ENCODE peak calls at places on chromosomes 12 and 14, in five cellular contexts. B, X, R, Y and V are unnamed samples. For H3K4me1, the result is how much of the 10 kb centered on the place peaks cover.

GRCh38 chr12:79689041-79689476 is 1.7 kb downstream of the PAWR start:
- DNase-seq in B (no peak), X (no peak), R (peak), Y (no peak), V (no peak)

GRCh38 chr12:60101715-60102114 is 505.9 kb downstream of the SLC16A7 start:
- DNase-seq in B (no peak), X (no peak), R (no peak), Y (no peak), V (no peak)

GRCh38 chr14:104710071-104710735 is 13.8 kb upstream of the ADSS1 start:
- DNase-seq in B (no peak), X (no peak), R (no peak), Y (no peak), V (no peak)

GRCh38 chr12:66217342-66217929 is 28.4 kb downstream of the IRAK3 start:
- DNase-seq in B (no peak), X (no peak), R (no peak), Y (no peak), V (no peak)

GRCh38 chr12:124569375-124570148 is 2.1 kb upstream of the NCOR2 start:
- DNase-seq in B (no peak), X (no peak), R (no peak), Y (no peak), V (no peak)

GRCh38 chr12:12577786-12578185 is 15.1 kb upstream of the DUSP16 start:
- DNase-seq in B (no peak), X (no peak), R (no peak), Y (no peak), V (no peak)

GRCh38 chr14:34699873-34700621 is 14.3 kb downstream of the CFL2 start:
- DNase-seq in B (no peak), X (no peak), R (no peak), Y (no peak), V (no peak)

GRCh38 chr14:67396381-67396965 is 15.5 kb downstream of the PLEK2 start:
- DNase-seq in B (no peak), X (no peak), R (no peak), Y (no peak), V (no peak)

GRCh38 chr14:90624228-90624627 is 192.0 kb downstream of the TTC7B start:
- DNase-seq in B (peak), X (peak), R (no peak), Y (no peak), V (no peak)

GRCh38 chr14:35402323-35403084 is 2.0 kb downstream of the NFKBIA start:
- DNase-seq in B (no peak), X (no peak), R (peak), Y (peak), V (no peak)

GRCh38 chr14:61381589-61381988 is 60.2 kb downstream of the PRKCH start:
- DNase-seq in B (peak), X (no peak), R (no peak), Y (no peak), V (no peak)

GRCh38 chr12:40010899-40011774 is 94.7 kb downstream of the SLC2A13 start:
- DNase-seq in B (no peak), X (peak), R (peak), Y (peak), V (peak)

GRCh38 chr12:122116707-122117535 is 38.4 kb downstream of the MLXIP start:
- DNase-seq in B (no peak), X (peak), R (no peak), Y (peak), V (no peak)

GRCh38 chr14:24690492-24690891 is 56.5 kb upstream of the GZMB start:
- DNase-seq in B (no peak), X (no peak), R (no peak), Y (no peak), V (no peak)

GRCh38 chr14:99441157-99441870 is 39.3 kb downstream of the SETD3 start:
- DNase-seq in B (no peak), X (no peak), R (no peak), Y (no peak), V (no peak)

GRCh38 chr14:63547798-63548335 is 4.7 kb upstream of the PPP2R5E start:
- DNase-seq in B (no peak), X (no peak), R (no peak), Y (no peak), V (no peak)

GRCh38 chr12:20946732-20947131 is 136.2 kb downstream of the SLCO1B3 start:
- DNase-seq in B (no peak), X (no peak), R (no peak), Y (no peak), V (no peak)

GRCh38 chr12:121456551-121456950 is 56.6 kb downstream of the RNF34 start:
- DNase-seq in B (no peak), X (no peak), R (no peak), Y (no peak), V (no peak)

GRCh38 chr14:22565391-22565945 is 23.6 kb downstream of the DAD1 start:
- DNase-seq in B (no peak), X (no peak), R (no peak), Y (no peak), V (no peak)

GRCh38 chr12:18382486-18382885 is 121.2 kb downstream of the PIK3C2G start:
- DNase-seq in B (no peak), X (no peak), R (no peak), Y (no peak), V (no peak)

GRCh38 chr12:5123921-5124320 is 80.2 kb downstream of the KCNA5 start:
- DNase-seq in B (no peak), X (no peak), R (no peak), Y (no peak), V (no peak)

GRCh38 chr12:114681149-114681849 is 2.7 kb downstream of the TBX3 start:
- DNase-seq in B (no peak), X (no peak), R (no peak), Y (peak), V (no peak)

GRCh38 chr12:49483621-49484020 is 55.2 kb upstream of the KCNH3 start:
- DNase-seq in B (no peak), X (no peak), R (no peak), Y (no peak), V (no peak)

GRCh38 chr14:54792288-54792687 is 110.3 kb downstream of the GCH1 start:
- DNase-seq in B (no peak), X (no peak), R (no peak), Y (no peak), V (no peak)

GRCh38 chr14:32756775-32757174 is 181.9 kb upstream of the NPAS3 start:
- DNase-seq in B (no peak), X (no peak), R (no peak), Y (no peak), V (no peak)

GRCh38 chr12:6363010-6363329 is 12.4 kb downstream of the SCNN1A start:
- DNase-seq in B (no peak), X (no peak), R (no peak), Y (no peak), V (no peak)
- H3K4me3 ChIP-seq in B (peak), X (peak), R (no peak), Y (peak), V (no peak)

GRCh38 chr12:55707841-55708694 is at the start of gene ITGA7:
- DNase-seq in B (peak), X (peak), R (peak), Y (peak), V (peak)
- H3K4me1 ChIP-seq in B (under half), X (under half), R (under half), Y (under half), V (under half)

DNA sequence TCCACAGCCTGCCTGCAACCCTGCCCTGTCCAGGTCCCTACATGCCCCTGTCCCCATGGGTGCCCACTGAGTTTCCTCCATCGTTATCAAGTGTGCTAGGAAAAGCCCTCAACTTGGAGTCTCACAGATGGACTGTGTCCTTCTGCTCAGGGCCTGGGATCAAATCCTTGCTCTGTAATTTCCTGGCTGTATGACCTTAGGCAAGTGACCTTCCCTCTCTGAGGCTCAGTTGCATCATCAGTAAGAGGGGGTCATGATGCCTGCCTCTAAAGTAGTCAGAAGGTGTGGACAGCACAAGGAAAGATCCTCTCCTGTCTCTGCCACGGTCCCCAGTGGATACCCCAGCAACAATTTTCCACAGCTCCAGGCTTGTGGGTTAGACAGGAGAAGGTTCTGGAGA is 22.2 kb downstream of the RASAL1 start:
- DNase-seq in B (no peak), X (no peak), R (no peak), Y (no peak), V (no peak)
- H3K27ac ChIP-seq in B (no peak), X (no peak), R (no peak), Y (no peak), V (no peak)

GRCh38 chr12:92927436-92928116 is 1.5 kb downstream of the EEA1 start:
- DNase-seq in B (no peak), X (no peak), R (peak), Y (no peak), V (peak)

GRCh38 chr12:92927055-92927435 is 2.0 kb downstream of the EEA1 start:
- DNase-seq in B (no peak), X (peak), R (no peak), Y (no peak), V (peak)

GRCh38 chr12:92926549-92926948 is 2.5 kb downstream of the EEA1 start:
- DNase-seq in B (no peak), X (no peak), R (no peak), Y (no peak), V (no peak)

DNA sequence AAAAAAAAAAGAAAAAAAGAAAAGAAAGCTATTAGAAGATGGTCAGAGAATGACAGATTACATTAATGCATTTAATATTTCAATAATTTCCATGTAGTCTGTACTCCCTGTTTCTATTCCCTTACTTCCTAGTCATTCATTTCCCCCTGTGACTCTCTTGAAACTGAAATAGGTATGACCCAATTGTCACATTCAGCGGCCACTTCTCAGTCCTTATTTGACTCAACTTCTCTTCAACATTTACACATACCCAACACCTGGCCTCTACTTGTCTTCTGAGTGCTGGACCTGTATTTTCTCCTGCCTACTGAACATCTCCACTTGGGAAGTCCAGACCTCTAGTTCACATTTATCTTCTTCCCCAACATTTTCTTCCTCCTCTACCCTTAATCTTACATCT is 7.2 kb downstream of the EEA1 start:
- DNase-seq in B (no peak), X (no peak), R (no peak), Y (no peak), V (no peak)
- H3K4me3 ChIP-seq in B (no peak), X (no peak), R (no peak), Y (no peak), V (no peak)

GRCh38 chr12:128819293-128820144 is 4.2 kb downstream of the SLC15A4 start:
- DNase-seq in B (no peak), X (no peak), R (no peak), Y (no peak), V (no peak)
- H3K4me1 ChIP-seq in B (half or more), X (under half), R (under half), Y (under half), V (under half)

DNA sequence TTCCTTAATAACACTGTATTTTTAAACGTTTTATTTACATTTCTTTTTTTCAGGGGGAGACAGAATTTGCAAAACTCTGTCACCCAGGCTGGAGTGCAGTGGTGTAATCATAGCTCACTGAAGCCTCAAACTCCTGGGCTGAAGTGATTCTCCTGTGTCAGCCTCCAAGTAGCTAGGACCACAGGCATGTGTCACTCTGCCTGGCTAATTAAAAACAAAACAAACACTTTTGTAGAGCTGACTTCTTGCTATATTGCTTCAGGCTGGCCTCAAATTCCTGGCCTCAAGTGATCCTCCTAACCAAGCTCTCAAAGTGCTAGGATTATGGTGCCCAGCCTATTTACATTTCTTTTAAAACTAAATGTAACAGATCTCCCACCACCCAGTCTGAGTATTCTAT is 12.7 kb downstream of the CPSF6 start:
- DNase-seq in B (no peak), X (no peak), R (no peak), Y (no peak), V (no peak)
- H3K27ac ChIP-seq in B (no peak), X (no peak), R (no peak), Y (no peak), V (peak)

GRCh38 chr14:101783260-101784016 is 21.9 kb downstream of the PPP2R5C start:
- DNase-seq in B (no peak), X (no peak), R (no peak), Y (no peak), V (no peak)

GRCh38 chr14:101780887-101781239 is 19.4 kb downstream of the PPP2R5C start:
- DNase-seq in B (peak), X (no peak), R (no peak), Y (peak), V (no peak)

GRCh38 chr14:101776315-101776714 is 14.8 kb downstream of the PPP2R5C start:
- DNase-seq in B (no peak), X (no peak), R (no peak), Y (no peak), V (no peak)

GRCh38 chr14:101781240-101782061 is 19.9 kb downstream of the PPP2R5C start:
- DNase-seq in B (peak), X (no peak), R (peak), Y (no peak), V (peak)

GRCh38 chr14:101780390-101780789 is 18.9 kb downstream of the PPP2R5C start:
- DNase-seq in B (peak), X (no peak), R (no peak), Y (no peak), V (no peak)
- H3K4me3 ChIP-seq in B (peak), X (no peak), R (no peak), Y (no peak), V (no peak)